ENCODE peak calls at places on chromosomes 13 and 19, in four cellular contexts. T, S, W and F are unnamed samples.
A peak's percentile ranks its signal among the peaks of the same experiment; 100 is the strongest.

GRCh38 chr13:52348983-52349780 is 56.8 kb downstream of the THSD1 start:
- DNase-seq in T (no peak), S (peak; percentile 83), W (no peak), F (peak; percentile 48)

GRCh38 chr13:78604782-78605611 is 1.6 kb upstream of the POU4F1 start:
- DNase-seq in T (no peak), S (no peak), W (no peak), F (no peak)

GRCh38 chr13:42680748-42681147 is 100.6 kb upstream of the FAM216B start:
- DNase-seq in T (no peak), S (no peak), W (no peak), F (no peak)

GRCh38 chr19:58021541-58022282 is 12.1 kb upstream of the ZSCAN1 start:
- DNase-seq in T (peak; percentile 75), S (peak; percentile 34), W (peak; percentile 50), F (peak; percentile 69)

GRCh38 chr19:10502524-10503001 is 593 bp downstream of the KEAP1 start:
- DNase-seq in T (peak; percentile 97), S (peak; percentile 91), W (peak; percentile 94), F (peak; percentile 93)

GRCh38 chr13:38866649-38867048 is 124.0 kb downstream of the STOML3 start:
- DNase-seq in T (no peak), S (no peak), W (no peak), F (no peak)

GRCh38 chr19:1421218-1421957 is 14.0 kb downstream of the DAZAP1 start:
- DNase-seq in T (no peak), S (no peak), W (no peak), F (no peak)

GRCh38 chr19:36573948-36574726 is 1.0 kb upstream of the ZNF529 start:
- DNase-seq in T (no peak), S (peak; percentile 18), W (no peak), F (peak; percentile 44)

GRCh38 chr13:70023506-70023905 is 84.1 kb upstream of the ATXN8OS start:
- DNase-seq in T (no peak), S (no peak), W (no peak), F (no peak)

GRCh38 chr13:49220035-49220855 is at the start of gene MLNR:
- DNase-seq in T (no peak), S (no peak), W (no peak), F (peak; percentile 32)

GRCh38 chr19:55206664-55207500 is 2.4 kb downstream of the PTPRH start:
- DNase-seq in T (peak; percentile 78), S (peak; percentile 94), W (peak; percentile 57), F (peak; percentile 95)

GRCh38 chr19:7648265-7649014 is 11.5 kb downstream of the STXBP2 start:
- DNase-seq in T (no peak), S (no peak), W (no peak), F (no peak)

GRCh38 chr13:44417876-44418275 is 44.3 kb downstream of the SERP2 start:
- DNase-seq in T (peak; percentile 21), S (no peak), W (no peak), F (no peak)

GRCh38 chr19:35030257-35031071 is at the start of gene SCN1B:
- DNase-seq in T (peak; percentile 74), S (peak; percentile 67), W (peak; percentile 59), F (peak; percentile 65)

GRCh38 chr19:16886305-16886880 is 2.4 kb upstream of the F2RL3 start:
- DNase-seq in T (no peak), S (peak; percentile 73), W (peak; percentile 41), F (peak; percentile 89)

GRCh38 chr19:9523885-9524474 is 14.5 kb downstream of the ZNF426 start:
- DNase-seq in T (no peak), S (no peak), W (no peak), F (peak; percentile 16)

GRCh38 chr19:51366999-51367564 is 894 bp upstream of the ETFB start:
- DNase-seq in T (no peak), S (no peak), W (peak; percentile 32), F (no peak)

GRCh38 chr13:66556306-66556705 is 673.8 kb downstream of the PCDH9 start:
- DNase-seq in T (no peak), S (peak; percentile 39), W (no peak), F (peak; percentile 37)

GRCh38 chr13:43545317-43545874 is 241.4 kb downstream of the ENOX1 start:
- DNase-seq in T (no peak), S (no peak), W (no peak), F (peak; percentile 77)

GRCh38 chr13:34025746-34026145 is 207.8 kb downstream of the RFC3 start:
- DNase-seq in T (no peak), S (peak; percentile 81), W (no peak), F (peak; percentile 54)

GRCh38 chr13:37526710-37527446 is 71.7 kb downstream of the POSTN start:
- DNase-seq in T (no peak), S (peak; percentile 37), W (no peak), F (peak; percentile 69)

GRCh38 chr19:47507031-47507430 is 7.8 kb downstream of the NAPA start:
- DNase-seq in T (no peak), S (no peak), W (no peak), F (no peak)

GRCh38 chr13:109331898-109332297 is 454.5 kb downstream of the IRS2 start:
- DNase-seq in T (no peak), S (peak; percentile 87), W (no peak), F (peak; percentile 85)

GRCh38 chr13:71634605-71635443 is 232.2 kb downstream of the DACH1 start:
- DNase-seq in T (no peak), S (no peak), W (no peak), F (no peak)

GRCh38 chr13:52463526-52463925 is 8.2 kb downstream of the CKAP2 start:
- DNase-seq in T (no peak), S (no peak), W (no peak), F (no peak)

GRCh38 chr13:37070956-37071355 is 11.5 kb upstream of the SUPT20H start:
- DNase-seq in T (no peak), S (no peak), W (no peak), F (peak; percentile 25)

GRCh38 chr19:23070353-23070781 is 46.5 kb upstream of the ZNF730 start:
- DNase-seq in T (peak; percentile 65), S (peak; percentile 23), W (no peak), F (peak; percentile 36)

GRCh38 chr19:38389101-38389925 is 816 bp downstream of the SPRED3 start:
- DNase-seq in T (peak; percentile 84), S (peak; percentile 79), W (no peak), F (peak; percentile 84)

GRCh38 chr13:25406377-25406776 is 34.6 kb downstream of the ATP8A2 start:
- DNase-seq in T (no peak), S (no peak), W (no peak), F (no peak)
- TF ChIP-seq CTCF in T (no peak), S (no peak), W (no peak), F (no peak)

DNA sequence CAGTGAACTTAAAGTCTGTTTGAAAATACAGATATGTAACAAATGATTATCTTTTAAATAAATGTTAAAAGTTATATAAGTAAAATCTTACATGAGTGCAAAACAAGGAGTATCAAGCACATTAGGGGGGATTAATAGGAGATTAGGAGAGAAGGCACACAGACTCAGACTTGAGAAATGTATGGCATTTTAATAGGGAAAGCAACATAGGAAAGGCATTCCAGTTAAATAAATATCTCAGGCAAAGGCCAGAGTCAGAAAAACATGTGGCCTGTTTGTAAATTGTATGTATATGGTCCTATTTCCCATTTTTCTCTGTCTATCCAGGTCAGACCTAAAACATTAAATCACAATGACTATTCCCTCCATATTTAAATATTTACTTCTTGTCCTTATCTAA is 462.7 kb downstream of the GPC6 start:
- DNase-seq in T (no peak), S (no peak), W (no peak), F (no peak)
- H3K4me3 ChIP-seq in T (no peak overlapping the region), S (no peak overlapping the region), W (no peak overlapping the region), F (no peak overlapping the region)

DNA sequence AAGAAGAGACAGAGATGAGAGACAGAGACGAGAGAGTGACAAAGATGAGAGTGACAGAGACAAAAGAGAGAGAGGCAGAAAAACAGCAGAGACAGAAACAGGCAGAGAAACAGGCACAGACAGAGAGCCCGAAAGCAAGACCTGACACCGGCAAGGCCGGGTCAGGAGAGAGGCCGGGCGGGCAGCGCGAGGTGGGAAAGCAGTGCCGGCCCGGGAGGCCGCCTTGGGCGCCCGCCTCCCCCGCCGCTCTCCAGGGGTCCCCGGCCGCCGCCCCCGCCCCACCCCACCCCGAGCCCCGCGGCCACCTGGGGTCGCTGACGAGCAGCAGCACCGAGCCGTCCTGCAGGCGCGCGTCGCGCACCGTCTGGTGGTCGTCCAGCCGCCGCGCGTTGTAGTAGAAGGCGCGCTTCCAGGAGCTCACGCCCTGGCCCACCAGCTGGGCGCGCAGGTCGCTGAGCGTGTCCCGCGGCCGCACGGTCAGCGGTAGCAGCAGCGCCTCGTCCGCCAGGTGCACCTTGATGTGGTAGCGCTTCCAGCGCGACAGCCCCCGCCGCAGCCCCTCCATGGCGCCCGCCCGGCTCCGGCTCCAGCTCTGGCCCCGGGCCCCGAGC is at the start of gene TINCR:
- DNase-seq in T (no peak), S (no peak), W (no peak), F (no peak)
- TF ChIP-seq CTCF in T (no peak), S (no peak), W (no peak), F (no peak)

DNA sequence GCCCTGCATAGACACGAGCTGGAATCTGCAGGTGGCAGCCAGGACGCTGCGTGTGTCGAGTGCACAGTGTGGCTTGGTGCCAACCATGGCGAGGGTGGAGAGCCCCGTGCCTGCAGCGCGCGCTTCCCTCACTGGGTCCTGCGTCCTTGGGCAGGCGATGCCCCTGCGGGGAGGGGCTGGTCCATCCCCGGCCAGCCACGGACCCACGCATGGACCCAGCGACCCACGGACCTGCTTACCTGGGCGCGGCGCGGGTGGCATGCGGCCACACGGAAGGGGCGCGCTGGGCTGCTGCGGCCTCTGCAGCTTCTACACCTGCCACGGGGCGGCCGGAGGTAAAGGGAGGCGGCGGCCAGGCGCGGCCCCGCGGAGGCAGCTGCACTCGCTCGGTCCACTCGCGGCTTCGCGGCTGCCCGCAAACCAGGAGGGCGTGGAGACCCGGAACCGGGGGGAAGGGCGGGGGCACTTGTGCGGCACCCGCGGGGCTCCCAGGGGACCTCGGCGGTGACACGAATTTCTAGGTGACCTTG is 569 bp upstream of the MCF2L start:
- DNase-seq in T (no peak), S (no peak), W (no peak), F (no peak)
- H3K4me3 ChIP-seq in T (peak overlapping the region; percentile 53), S (no peak overlapping the region), W (peak overlapping the region; percentile 49), F (no peak overlapping the region)

DNA sequence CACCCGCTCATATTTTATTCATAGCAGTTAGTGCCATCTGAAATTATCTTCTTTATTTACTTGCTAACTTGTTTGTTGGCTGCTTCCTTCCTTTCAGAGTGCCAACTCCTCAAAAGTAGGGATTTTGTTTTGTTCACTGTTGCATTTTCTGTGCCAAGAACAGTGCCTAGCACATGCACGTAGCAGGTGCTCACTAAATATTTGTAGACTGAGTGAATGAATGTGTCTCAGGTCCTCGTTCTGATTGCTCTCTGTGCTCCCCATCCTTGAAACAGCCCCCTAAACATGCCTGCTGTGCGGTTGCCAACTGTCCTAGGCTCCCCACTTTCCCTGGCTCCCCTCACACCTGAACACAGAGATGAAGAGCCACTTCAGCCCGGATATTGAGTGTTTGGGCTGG is 1.5 kb downstream of the GIPC1 start:
- DNase-seq in T (no peak), S (no peak), W (no peak), F (no peak)
- TF ChIP-seq CTCF in T (no peak), S (no peak), W (no peak), F (no peak)